ENCODE peak calls at places on chromosomes 11 and 22, in four cellular contexts. R, H, W and I are unnamed samples.

GRCh38 chr22:49756201-49756600 is 71.5 kb downstream of the BRD1 start:
- DNase-seq in R (no peak), H (no peak), W (no peak), I (no peak)

GRCh38 chr11:729492-730074 is 17.7 kb upstream of the TALDO1 start:
- DNase-seq in R (no peak), H (no peak), W (no peak), I (no peak)

GRCh38 chr11:110479445-110480101 is 49.8 kb downstream of the FDX1 start:
- DNase-seq in R (no peak), H (no peak), W (peak; percentile 56), I (no peak)

GRCh38 chr22:44344407-44344806 is 31.7 kb upstream of the SHISAL1 start:
- DNase-seq in R (no peak), H (no peak), W (no peak), I (no peak)

GRCh38 chr11:35526370-35526792 is 965 bp upstream of the PAMR1 start:
- DNase-seq in R (no peak), H (no peak), W (no peak), I (no peak)

GRCh38 chr22:37499006-37499707 is 13.0 kb upstream of the MFNG start:
- DNase-seq in R (no peak), H (no peak), W (no peak), I (no peak)

GRCh38 chr11:69642549-69642912 is 1.6 kb downstream of the CCND1 start:
- DNase-seq in R (no peak), H (peak; percentile 13), W (peak; percentile 58), I (no peak)

GRCh38 chr11:76634934-76635333 is 35.6 kb downstream of the LRRC32 start:
- DNase-seq in R (no peak), H (no peak), W (no peak), I (no peak)

GRCh38 chr11:32960553-32961164 is 55.0 kb upstream of the DEPDC7 start:
- DNase-seq in R (peak; percentile 61), H (no peak), W (peak; percentile 52), I (no peak)

GRCh38 chr11:32584921-32585320 is 1.3 kb downstream of the EIF3M start:
- DNase-seq in R (no peak), H (no peak), W (peak; percentile 20), I (peak; percentile 15)

GRCh38 chr11:9758676-9759518 is 95.0 kb downstream of the SWAP70 start:
- DNase-seq in R (peak; percentile 72), H (peak; percentile 29), W (peak; percentile 86), I (peak; percentile 75)

GRCh38 chr22:46054091-46054877 is 77.3 kb upstream of the WNT7B start:
- DNase-seq in R (no peak), H (peak; percentile 38), W (peak; percentile 89), I (peak; percentile 60)

GRCh38 chr22:30262917-30263741 is 3.5 kb downstream of the OSM start:
- DNase-seq in R (peak; percentile 70), H (peak; percentile 83), W (peak; percentile 84), I (peak; percentile 88)

GRCh38 chr22:37994982-37995381 is 10.6 kb upstream of the SOX10 start:
- DNase-seq in R (no peak), H (no peak), W (no peak), I (no peak)

GRCh38 chr11:1146311-1146864 is 11.4 kb upstream of the MUC5AC start:
- DNase-seq in R (no peak), H (no peak), W (no peak), I (no peak)

GRCh38 chr11:8810331-8811301 is 100.4 kb upstream of the AKIP1 start:
- DNase-seq in R (no peak), H (no peak), W (peak; percentile 91), I (peak; percentile 89)

GRCh38 chr11:134337051-134337450 is 5.3 kb downstream of the GLB1L2 start:
- DNase-seq in R (no peak), H (no peak), W (no peak), I (no peak)

GRCh38 chr11:96187779-96188624 is 155.0 kb downstream of the MAML2 start:
- DNase-seq in R (peak; percentile 7), H (no peak), W (peak; percentile 68), I (no peak)

GRCh38 chr11:95585071-95585751 is 204.4 kb downstream of the FAM76B start:
- DNase-seq in R (no peak), H (no peak), W (no peak), I (no peak)